ENCODE peak calls at places on chromosomes 13 and 19, in ten cellular contexts. V, P, A, G, T, E, I, M, O and D are unnamed samples.

GRCh38 chr19:15021286-15022007 is 27.8 kb upstream of the CASP14 start:
- DNase-seq in V (no peak), P (no peak), A (no peak), G (no peak), T (no peak), E (no peak), I (no peak), M (no peak), O (no peak), D (no peak)

GRCh38 chr19:43656436-43656835 is 13.5 kb downstream of the PLAUR start:
- DNase-seq in V (no peak), P (no peak), A (no peak), G (peak; percentile 56), T (no peak), E (no peak), I (no peak), M (no peak), O (no peak), D (no peak)

GRCh38 chr13:41751277-41751676 is 209.6 kb downstream of the VWA8 start:
- DNase-seq in V (no peak), P (peak; percentile 85), A (peak; percentile 31), G (no peak), T (no peak), E (no peak), I (no peak), M (no peak), O (peak; percentile 62), D (no peak)

GRCh38 chr13:110652231-110652730 is 36.9 kb downstream of the NAXD start:
- DNase-seq in V (no peak), P (no peak), A (no peak), G (no peak), T (no peak), E (no peak), I (no peak), M (no peak), O (no peak), D (no peak)

GRCh38 chr19:42394751-42395150 is 4.7 kb upstream of the CNFN start:
- DNase-seq in V (no peak), P (peak; percentile 18), A (no peak), G (peak; percentile 47), T (no peak), E (no peak), I (no peak), M (no peak), O (no peak), D (no peak)

GRCh38 chr19:12194827-12195500 is 32.1 kb downstream of the ZNF136 start:
- DNase-seq in V (peak; percentile 92), P (peak; percentile 74), A (no peak), G (peak; percentile 92), T (peak; percentile 86), E (peak; percentile 94), I (peak; percentile 45), M (peak; percentile 81), O (peak; percentile 10), D (peak; percentile 93)

GRCh38 chr19:11678504-11678903 is 60.2 kb downstream of the ZNF823 start:
- DNase-seq in V (no peak), P (no peak), A (no peak), G (no peak), T (no peak), E (no peak), I (no peak), M (no peak), O (no peak), D (no peak)

GRCh38 chr19:30229524-30230174 is 142.5 kb upstream of the ZNF536 start:
- DNase-seq in V (no peak), P (no peak), A (no peak), G (peak; percentile 82), T (no peak), E (peak; percentile 16), I (no peak), M (no peak), O (peak; percentile 57), D (no peak)

GRCh38 chr13:32300406-32300805 is 14.8 kb downstream of the ZAR1L start:
- DNase-seq in V (no peak), P (no peak), A (no peak), G (no peak), T (no peak), E (no peak), I (no peak), M (no peak), O (no peak), D (no peak)

GRCh38 chr13:66138172-66138811 is 1091.8 kb downstream of the PCDH9 start:
- DNase-seq in V (no peak), P (no peak), A (no peak), G (no peak), T (no peak), E (no peak), I (no peak), M (no peak), O (no peak), D (no peak)

GRCh38 chr19:15550273-15550672 is 41.9 kb downstream of the CYP4F22 start:
- DNase-seq in V (no peak), P (no peak), A (no peak), G (no peak), T (no peak), E (no peak), I (no peak), M (no peak), O (no peak), D (no peak)

GRCh38 chr13:99653526-99653925 is 152.3 kb downstream of the TM9SF2 start:
- DNase-seq in V (no peak), P (no peak), A (no peak), G (no peak), T (no peak), E (no peak), I (no peak), M (no peak), O (no peak), D (no peak)

GRCh38 chr13:44171151-44171550 is 202.5 kb upstream of the SERP2 start:
- DNase-seq in V (no peak), P (no peak), A (no peak), G (no peak), T (no peak), E (no peak), I (no peak), M (no peak), O (no peak), D (no peak)

GRCh38 chr13:113739527-113740285 is 19.3 kb upstream of the TMEM255B start:
- DNase-seq in V (no peak), P (no peak), A (no peak), G (no peak), T (no peak), E (no peak), I (no peak), M (peak; percentile 20), O (no peak), D (no peak)

GRCh38 chr13:80382576-80382975 is 41.6 kb upstream of the SPRY2 start:
- DNase-seq in V (no peak), P (no peak), A (no peak), G (no peak), T (no peak), E (no peak), I (no peak), M (no peak), O (no peak), D (no peak)

GRCh38 chr13:107360010-107360409 is 792.1 kb upstream of the ARGLU1 start:
- DNase-seq in V (no peak), P (no peak), A (no peak), G (no peak), T (no peak), E (no peak), I (no peak), M (no peak), O (no peak), D (no peak)

GRCh38 chr13:59099182-59099950 is 1064.4 kb downstream of the DIAPH3 start:
- DNase-seq in V (no peak), P (peak; percentile 10), A (no peak), G (peak; percentile 25), T (no peak), E (no peak), I (no peak), M (no peak), O (no peak), D (no peak)

GRCh38 chr19:16404396-16404795 is 67.4 kb downstream of the EPS15L1 start:
- DNase-seq in V (no peak), P (no peak), A (no peak), G (no peak), T (no peak), E (no peak), I (no peak), M (no peak), O (no peak), D (no peak)

GRCh38 chr19:53868091-53868891 is 608 bp downstream of the MYADM start:
- DNase-seq in V (peak; percentile 79), P (peak; percentile 78), A (no peak), G (peak; percentile 88), T (peak; percentile 20), E (peak; percentile 30), I (no peak), M (peak; percentile 83), O (peak; percentile 87), D (peak; percentile 51)

GRCh38 chr13:49540552-49540951 is 44.8 kb downstream of the PHF11 start:
- DNase-seq in V (no peak), P (peak; percentile 39), A (no peak), G (peak; percentile 42), T (no peak), E (no peak), I (no peak), M (no peak), O (no peak), D (no peak)

GRCh38 chr13:113531041-113531873 is 40.7 kb upstream of the DCUN1D2 start:
- DNase-seq in V (no peak), P (no peak), A (no peak), G (no peak), T (no peak), E (no peak), I (no peak), M (peak; percentile 37), O (no peak), D (no peak)

GRCh38 chr19:55353803-55354697 is 469 bp downstream of the COX6B2 start:
- DNase-seq in V (peak; percentile 77), P (peak; percentile 62), A (no peak), G (peak; percentile 75), T (no peak), E (peak; percentile 24), I (peak; percentile 23), M (peak; percentile 80), O (peak; percentile 91), D (no peak)

GRCh38 chr19:35126624-35126959 is 8.3 kb downstream of the LGI4 start:
- DNase-seq in V (no peak), P (peak; percentile 26), A (no peak), G (no peak), T (peak; percentile 81), E (peak; percentile 87), I (no peak), M (no peak), O (no peak), D (peak; percentile 76)

GRCh38 chr13:20118268-20119140 is 42.3 kb downstream of the GJA3 start:
- DNase-seq in V (peak; percentile 80), P (peak; percentile 53), A (no peak), G (peak; percentile 57), T (peak; percentile 55), E (peak; percentile 75), I (no peak), M (peak; percentile 69), O (peak; percentile 81), D (peak; percentile 86)

GRCh38 chr13:101695870-101696516 is 243.5 kb downstream of the ITGBL1 start:
- DNase-seq in V (no peak), P (no peak), A (no peak), G (no peak), T (no peak), E (no peak), I (no peak), M (no peak), O (no peak), D (no peak)

GRCh38 chr19:46296722-46297431 is at the start of gene HIF3A:
- DNase-seq in V (no peak), P (peak; percentile 78), A (no peak), G (peak; percentile 95), T (peak; percentile 48), E (peak; percentile 47), I (no peak), M (peak; percentile 79), O (peak; percentile 35), D (peak; percentile 3)

GRCh38 chr13:44504146-44504545 is 72.0 kb downstream of the TSC22D1 start:
- DNase-seq in V (no peak), P (no peak), A (no peak), G (no peak), T (no peak), E (no peak), I (no peak), M (no peak), O (no peak), D (no peak)

GRCh38 chr13:109789262-109789661 is 2.9 kb upstream of the IRS2 start:
- DNase-seq in V (no peak), P (no peak), A (no peak), G (no peak), T (peak; percentile 50), E (no peak), I (no peak), M (no peak), O (no peak), D (no peak)